ENCODE peak calls at places on chromosome 5, in five cellular contexts. D is fibroblast of pulmonary artery, L is adrenal gland, K is gastrocnemius medialis, Z is A549. F is an unnamed sample.

GRCh38 chr5:1783214-1783551 is 16.5 kb downstream of the MRPL36 start:
- DNase-seq in Z (no peak), K (no peak), L (no peak), D (no peak), F (no peak)

GRCh38 chr5:103624748-103625147 is 62.2 kb upstream of the NUDT12 start:
- DNase-seq in K (no peak), Z (no peak), D (peak), L (no peak), F (no peak)

GRCh38 chr5:11527994-11528393 is 376.3 kb downstream of the CTNND2 start:
- DNase-seq in D (no peak), Z (no peak), L (no peak), K (no peak), F (no peak)

GRCh38 chr5:123514615-123515355 is 2.8 kb downstream of the CSNK1G3 start:
- DNase-seq in Z (no peak), D (no peak), K (no peak), L (no peak), F (no peak)

GRCh38 chr5:8949908-8950307 is 596.0 kb downstream of the SEMA5A start:
- DNase-seq in Z (no peak), D (no peak), L (no peak), K (no peak), F (no peak)

GRCh38 chr5:7395432-7396168 is at the start of gene ADCY2:
- DNase-seq in Z (no peak), D (no peak), K (no peak), L (no peak), F (no peak)

GRCh38 chr5:34459908-34460307 is 196.2 kb upstream of the RAI14 start:
- DNase-seq in L (no peak), Z (no peak), K (no peak), D (no peak), F (no peak)

GRCh38 chr5:149141957-149142851 is 911 bp downstream of the ABLIM3 start:
- DNase-seq in K (peak), D (peak), Z (no peak), L (peak), F (no peak)

GRCh38 chr5:32443541-32444190 is 874 bp downstream of the ZFR start:
- DNase-seq in Z (peak), K (no peak), D (peak), L (peak), F (peak)

GRCh38 chr5:14243768-14244167 is 100.6 kb downstream of the TRIO start:
- DNase-seq in Z (no peak), D (no peak), L (no peak), K (no peak), F (no peak)

GRCh38 chr5:40646286-40646685 is 33.4 kb upstream of the PTGER4 start:
- DNase-seq in Z (no peak), K (no peak), L (no peak), D (no peak), F (no peak)

GRCh38 chr5:59380350-59380951 is 513.1 kb downstream of the PDE4D start:
- DNase-seq in D (peak), Z (no peak), L (no peak), K (no peak), F (peak)

GRCh38 chr5:127723571-127723970 is 20.4 kb downstream of the CCDC192 start:
- DNase-seq in Z (no peak), D (peak), K (peak), L (peak), F (peak)

GRCh38 chr5:31854181-31854624 is 215.3 kb downstream of the PDZD2 start:
- DNase-seq in K (no peak), Z (no peak), L (peak), D (peak), F (peak)

GRCh38 chr5:33048315-33048714 is 337.2 kb downstream of the NPR3 start:
- DNase-seq in Z (no peak), L (no peak), K (no peak), D (no peak), F (no peak)

GRCh38 chr5:149035282-149035882 is 27.5 kb downstream of the SH3TC2 start:
- DNase-seq in D (peak), K (peak), L (peak), Z (peak), F (peak)

GRCh38 chr5:151812757-151813309 is 41.1 kb downstream of the G3BP1 start:
- DNase-seq in K (no peak), L (no peak), D (peak), Z (no peak), F (peak)

GRCh38 chr5:62082370-62082778 is 223.6 kb upstream of the KIF2A start:
- DNase-seq in Z (no peak), L (no peak), K (no peak), D (no peak), F (peak)

GRCh38 chr5:37837101-37838032 is 2.5 kb downstream of the GDNF start:
- DNase-seq in K (peak), L (peak), Z (peak), D (peak), F (peak)

GRCh38 chr5:29214821-29215220 is 1978.7 kb upstream of the CDH6 start:
- DNase-seq in Z (no peak), D (no peak), L (no peak), K (no peak), F (no peak)

GRCh38 chr5:172878585-172879433 is 44.8 kb downstream of the ERGIC1 start:
- DNase-seq in D (no peak), K (no peak), L (peak), Z (no peak), F (peak)

GRCh38 chr5:127011151-127011550 is 19.2 kb downstream of the MARCHF3 start:
- DNase-seq in D (peak), K (no peak), Z (no peak), L (no peak), F (peak)

GRCh38 chr5:150622157-150622556 is 18.3 kb upstream of the SYNPO start:
- DNase-seq in K (no peak), Z (no peak), D (no peak), L (no peak), F (no peak)

GRCh38 chr5:111120911-111121310 is 28.8 kb downstream of the WDR36 start:
- DNase-seq in L (no peak), K (no peak), Z (no peak), D (no peak), F (no peak)

GRCh38 chr5:176397736-176398420 is 9.3 kb downstream of the HIGD2A start:
- DNase-seq in D (no peak), L (no peak), K (no peak), Z (no peak), F (no peak)
- TF ChIP-seq CTCF in D (no peak), L (no peak), K (no peak), Z (no peak), F (no peak)

GRCh38 chr5:68225911-68226563 is 10.5 kb downstream of the PIK3R1 start:
- DNase-seq in K (no peak), L (no peak), D (no peak), Z (no peak), F (no peak)
- H3K4me3 ChIP-seq in K (no peak), L (no peak), D (no peak), Z (no peak), F (no peak)

DNA sequence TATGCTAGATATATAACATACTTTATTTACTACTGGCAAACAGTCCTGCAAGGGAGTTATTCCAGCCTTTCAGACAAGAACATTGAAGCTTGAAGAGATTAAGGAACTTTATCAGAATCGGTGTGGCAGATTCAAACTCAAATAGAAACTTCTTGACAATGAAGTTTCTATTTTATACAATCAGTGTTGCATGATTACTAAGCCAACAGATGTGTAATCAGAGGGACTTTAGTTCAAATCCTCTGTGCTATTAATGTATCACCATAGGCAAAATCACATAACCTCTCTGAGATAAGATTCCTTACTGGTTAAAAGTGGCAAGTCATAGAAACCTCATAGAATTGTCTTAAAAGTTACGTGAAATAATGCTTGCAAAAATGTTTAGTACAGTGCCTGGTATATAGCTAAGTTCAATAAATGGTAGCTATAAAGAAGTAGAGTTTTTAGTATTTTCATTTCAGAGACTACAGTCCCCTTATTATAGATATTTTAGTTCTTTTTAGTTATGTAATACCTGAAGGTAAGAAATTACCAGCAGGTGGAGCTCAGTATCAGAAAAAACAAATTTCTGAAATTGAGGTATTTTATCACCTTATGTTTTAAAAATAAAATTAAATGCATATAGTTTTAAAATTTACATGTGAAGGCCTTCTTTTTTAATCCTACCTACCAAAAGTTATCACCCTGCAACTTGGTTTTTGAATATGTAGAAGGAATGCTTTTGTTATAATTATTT is 172.1 kb downstream of the FER start:
- DNase-seq in Z (no peak), K (no peak), D (peak), L (no peak), F (no peak)
- TF ChIP-seq CTCF in Z (peak), K (no peak), D (peak), L (peak), F (peak)

GRCh38 chr5:57832873-57833272 is 350.3 kb upstream of the ACTBL2 start:
- DNase-seq in L (no peak), D (no peak), Z (no peak), K (no peak), F (no peak)
- H3K4me3 ChIP-seq in L (no peak), D (no peak), Z (no peak), K (no peak), F (no peak)

DNA sequence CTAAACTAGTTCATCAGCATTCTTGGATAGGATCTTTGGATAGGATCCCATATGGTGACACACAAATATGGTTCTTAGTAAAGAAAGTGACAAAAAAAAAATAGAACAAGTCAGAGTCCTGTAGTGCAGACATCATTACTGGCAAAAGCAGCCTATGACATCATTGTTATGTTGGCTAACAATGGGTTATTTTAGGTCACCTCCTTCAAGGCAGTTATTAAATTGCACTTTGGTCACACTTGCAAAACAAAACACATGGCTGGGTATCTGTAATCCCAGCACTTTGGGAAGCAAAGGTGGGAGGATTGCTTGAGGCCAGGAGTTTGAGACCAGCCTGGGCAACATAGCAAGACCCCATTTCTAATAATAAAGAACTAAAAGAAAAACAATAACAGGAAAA is 185.9 kb downstream of the KIAA0825 start:
- DNase-seq in D (peak), K (no peak), L (no peak), Z (no peak), F (peak)
- TF ChIP-seq CTCF in D (no peak), K (no peak), L (no peak), Z (no peak), F (no peak)

DNA sequence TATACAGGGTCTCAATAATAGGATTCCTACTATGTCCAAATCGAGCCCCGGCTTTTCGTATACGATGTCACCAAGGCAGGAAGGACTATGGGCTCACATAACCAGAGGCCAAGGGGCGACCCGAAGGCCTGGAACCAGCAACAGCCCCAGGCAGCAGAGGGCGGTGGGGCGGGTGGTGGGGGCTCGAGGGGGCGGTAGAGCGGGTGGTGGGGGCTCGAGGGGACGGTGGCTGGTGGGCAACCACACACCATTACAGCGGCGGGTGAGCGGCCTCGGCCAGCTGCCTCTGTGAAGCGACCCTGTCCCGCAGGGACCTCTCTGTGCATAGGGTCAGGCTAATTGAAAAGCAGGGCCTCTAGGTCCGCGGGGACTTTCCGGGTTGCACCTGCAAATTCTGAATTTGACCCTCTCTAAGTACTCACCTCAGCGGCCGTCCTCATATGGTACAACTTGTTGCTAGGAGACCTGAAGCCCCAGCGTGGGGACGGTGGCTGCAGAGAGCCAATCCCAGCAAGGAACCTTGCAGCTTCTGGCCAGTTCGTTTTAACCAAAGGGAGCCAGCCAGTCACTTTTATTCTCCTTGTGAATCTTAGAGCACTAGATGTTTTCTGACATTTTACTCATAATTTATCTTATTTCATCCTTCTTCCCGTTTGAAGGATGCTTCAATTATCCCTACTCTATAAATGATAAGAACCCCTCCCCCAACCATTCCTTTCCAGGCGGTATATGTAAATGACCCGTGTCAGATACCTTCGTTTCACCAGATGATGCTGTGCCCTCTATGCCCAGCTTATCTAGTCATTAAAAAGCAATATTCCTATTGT is at the start of gene NME5:
- DNase-seq in L (peak), Z (no peak), K (peak), D (peak), F (peak)
- H3K4me3 ChIP-seq in L (no peak), Z (no peak), K (peak), D (peak), F (peak)

F was measured in AG10803.